ENCODE peak calls at places on chromosomes 13 and 19, in seven cellular contexts. A is hypothalamus, V is NCI-H1048, S is T-helper 2 cell, Y is stomach, L is fibroblast of mammary gland, H is HT1080. M is an unnamed sample.

GRCh38 chr19:18173572-18174294 is at the start of gene IFI30:
- DNase-seq in A (no peak), V (no peak), S (peak; percentile 63), Y (peak; percentile 96), L (peak; percentile 25), H (no peak), M (peak; percentile 89)

GRCh38 chr19:55600336-55601028 is 394 bp downstream of the ZNF524 start:
- DNase-seq in A (peak; percentile 73), V (peak; percentile 77), S (no peak), Y (no peak), L (no peak), H (peak; percentile 49), M (peak; percentile 65)

GRCh38 chr19:45901432-45901903 is 945 bp downstream of the MYPOP start:
- DNase-seq in A (no peak), V (no peak), S (peak; percentile 72), Y (peak; percentile 44), L (peak; percentile 44), H (no peak), M (no peak)

GRCh38 chr13:114319441-114319871 is 5.2 kb downstream of the CHAMP1 start:
- DNase-seq in A (no peak), V (no peak), S (no peak), Y (no peak), L (peak; percentile 88), H (peak; percentile 24), M (no peak)

GRCh38 chr19:46296722-46297431 is at the start of gene HIF3A:
- DNase-seq in A (peak; percentile 67), V (no peak), S (no peak), Y (peak; percentile 78), L (peak; percentile 39), H (no peak), M (no peak)

GRCh38 chr13:44307255-44307654 is 66.4 kb upstream of the SERP2 start:
- DNase-seq in A (no peak), V (no peak), S (no peak), Y (no peak), L (no peak), H (peak; percentile 16), M (no peak)

GRCh38 chr19:17125052-17125727 is 49.6 kb downstream of the MYO9B start:
- DNase-seq in A (no peak), V (no peak), S (peak; percentile 93), Y (no peak), L (no peak), H (no peak), M (peak; percentile 79)

GRCh38 chr19:18418034-18418724 is 1.0 kb upstream of the SSBP4 start:
- DNase-seq in A (no peak), V (no peak), S (no peak), Y (no peak), L (no peak), H (no peak), M (no peak)

GRCh38 chr13:90792335-90792734 is 555.2 kb upstream of the MIR17HG start:
- DNase-seq in A (no peak), V (no peak), S (no peak), Y (no peak), L (peak; percentile 29), H (peak; percentile 32), M (no peak)

GRCh38 chr13:73133536-73133935 is 74.7 kb downstream of the KLF5 start:
- DNase-seq in A (no peak), V (no peak), S (no peak), Y (peak; percentile 49), L (peak; percentile 38), H (peak; percentile 43), M (no peak)

GRCh38 chr13:75685239-75685697 is 49.1 kb downstream of the LMO7 start:
- DNase-seq in A (no peak), V (no peak), S (peak; percentile 16), Y (no peak), L (peak; percentile 85), H (peak; percentile 71), M (no peak)

GRCh38 chr13:38753878-38754277 is 67.0 kb downstream of the FREM2 start:
- DNase-seq in A (no peak), V (no peak), S (no peak), Y (no peak), L (no peak), H (no peak), M (no peak)

GRCh38 chr19:14031719-14032480 is at the start of gene IL27RA:
- DNase-seq in A (no peak), V (no peak), S (peak; percentile 90), Y (peak; percentile 64), L (peak; percentile 26), H (peak; percentile 78), M (peak; percentile 81)

GRCh38 chr19:13051581-13052165 is 51.0 kb downstream of the LYL1 start:
- DNase-seq in A (no peak), V (no peak), S (no peak), Y (peak; percentile 88), L (no peak), H (peak; percentile 60), M (peak; percentile 40)

GRCh38 chr13:114044486-114044885 is 70.6 kb upstream of the C13orf46 start:
- DNase-seq in A (no peak), V (no peak), S (no peak), Y (no peak), L (peak; percentile 92), H (no peak), M (no peak)

GRCh38 chr19:30539981-30540380 is 167.8 kb downstream of the ZNF536 start:
- DNase-seq in A (no peak), V (no peak), S (no peak), Y (no peak), L (no peak), H (no peak), M (no peak)

M was measured in GM10248.